ENCODE peak calls at places on chromosome 5, in six cellular contexts. F, N, J, C, H and Q are unnamed samples.

GRCh38 chr5:114789773-114790402 is 379.8 kb downstream of the TRIM36 start:
- DNase-seq in F (no peak), N (peak; percentile 2), J (no peak), C (peak; percentile 34), H (no peak), Q (no peak)

GRCh38 chr5:109516385-109516784 is 106.6 kb upstream of the PJA2 start:
- DNase-seq in F (no peak), N (no peak), J (no peak), C (no peak), H (no peak), Q (no peak)

GRCh38 chr5:52504584-52505240 is 283.0 kb upstream of the ITGA1 start:
- DNase-seq in F (no peak), N (no peak), J (no peak), C (no peak), H (no peak), Q (no peak)

GRCh38 chr5:82151622-82152021 is 126.5 kb downstream of the RPS23 start:
- DNase-seq in F (no peak), N (peak; percentile 32), J (no peak), C (no peak), H (no peak), Q (no peak)

GRCh38 chr5:106017243-106017857 is 1653.4 kb downstream of the EFNA5 start:
- DNase-seq in F (no peak), N (no peak), J (no peak), C (no peak), H (no peak), Q (no peak)

GRCh38 chr5:95369796-95370195 is 21.4 kb upstream of the FAM81B start:
- DNase-seq in F (no peak), N (no peak), J (no peak), C (no peak), H (no peak), Q (no peak)

GRCh38 chr5:8864053-8864452 is 681.8 kb downstream of the SEMA5A start:
- DNase-seq in F (no peak), N (peak; percentile 58), J (no peak), C (no peak), H (no peak), Q (no peak)

GRCh38 chr5:59588922-59589321 is 304.6 kb downstream of the PDE4D start:
- DNase-seq in F (no peak), N (peak; percentile 72), J (no peak), C (no peak), H (no peak), Q (no peak)

GRCh38 chr5:73032635-73033034 is 76.8 kb downstream of the FCHO2 start:
- DNase-seq in F (no peak), N (no peak), J (no peak), C (no peak), H (no peak), Q (no peak)

GRCh38 chr5:168624850-168625357 is 45.7 kb upstream of the PANK3 start:
- DNase-seq in F (no peak), N (peak; percentile 25), J (no peak), C (no peak), H (no peak), Q (no peak)

GRCh38 chr5:171750316-171750788 is 35.3 kb upstream of the SMIM23 start:
- DNase-seq in F (no peak), N (peak; percentile 4), J (peak; percentile 21), C (peak; percentile 8), H (no peak), Q (no peak)
- TF ChIP-seq CTCF in F (no peak), N (peak; percentile 28), J (no peak), C (peak; percentile 63), H (no peak), Q (no peak)

GRCh38 chr5:133489632-133490031 is 122.7 kb downstream of the FSTL4 start:
- DNase-seq in F (no peak), N (no peak), J (no peak), C (peak; percentile 47), H (no peak), Q (no peak)
- TF ChIP-seq CTCF in F (no peak), N (no peak), J (peak; percentile 26), C (peak; percentile 35), H (no peak), Q (no peak)

DNA sequence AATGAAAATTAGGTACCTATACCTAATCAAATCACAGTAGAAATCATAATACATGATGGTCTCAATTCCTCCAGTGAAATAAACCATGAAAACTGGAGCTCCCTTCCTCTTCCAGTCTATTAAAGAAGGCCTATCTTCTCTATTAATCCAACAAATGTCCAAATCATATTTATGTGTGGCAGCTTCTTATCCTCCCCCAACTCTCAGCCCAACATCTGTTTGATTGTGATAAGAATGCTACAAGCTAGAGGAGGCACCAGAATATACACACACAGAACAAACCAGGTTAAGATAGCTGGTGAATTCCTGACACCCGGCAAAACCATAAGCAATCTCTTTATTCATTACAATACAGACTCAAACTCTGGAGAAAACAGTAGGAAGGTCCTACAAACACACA is 110.8 kb downstream of the FBXL17 start:
- DNase-seq in F (no peak), N (no peak), J (no peak), C (no peak), H (no peak), Q (no peak)
- TF ChIP-seq CTCF in F (no peak), N (no peak), J (no peak), C (no peak), H (no peak), Q (no peak)

GRCh38 chr5:128498844-128499455 is 39.1 kb downstream of the FBN2 start:
- DNase-seq in F (no peak), N (peak; percentile 90), J (peak; percentile 18), C (peak; percentile 40), H (no peak), Q (no peak)
- TF ChIP-seq CTCF in F (no peak), N (peak; percentile 56), J (no peak), C (peak; percentile 47), H (no peak), Q (no peak)

DNA sequence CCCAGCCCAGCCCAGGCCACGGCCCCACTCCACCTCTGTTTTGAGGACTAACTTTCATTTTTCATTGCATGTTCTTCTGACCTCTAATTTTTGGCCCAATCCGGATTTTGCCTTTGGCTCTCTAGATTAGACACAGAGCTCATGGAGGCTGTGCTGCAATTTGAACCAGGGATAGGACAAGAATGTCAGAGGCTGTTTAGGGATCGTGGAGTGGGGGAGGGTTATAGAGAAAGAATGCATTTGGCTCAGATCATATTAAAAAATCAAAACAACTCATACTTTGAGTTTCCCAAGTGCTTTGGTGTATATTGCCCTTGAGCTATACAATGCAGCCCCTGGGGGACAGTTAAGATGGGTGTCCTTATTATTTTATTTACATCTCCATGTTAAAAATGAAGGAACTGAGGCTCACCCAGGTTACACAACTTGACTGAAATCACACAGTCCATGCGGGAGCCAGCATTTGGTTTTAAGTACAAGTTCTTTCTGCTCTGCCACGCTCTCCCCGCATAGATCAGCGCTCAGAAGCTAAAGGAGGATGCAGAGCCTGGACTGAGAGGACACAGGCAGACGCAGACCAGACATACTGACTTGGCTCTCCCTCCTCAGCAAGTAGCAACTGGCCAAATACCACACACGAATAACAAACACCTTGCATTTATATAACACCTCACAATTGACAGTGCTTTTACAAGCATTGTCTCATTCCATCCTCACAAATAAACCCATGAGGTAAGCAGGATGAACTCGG is 126.4 kb upstream of the RAI14 start:
- DNase-seq in F (no peak), N (no peak), J (no peak), C (no peak), H (no peak), Q (no peak)
- TF ChIP-seq CTCF in F (no peak), N (no peak), J (no peak), C (no peak), H (no peak), Q (no peak)

GRCh38 chr5:129172561-129172960 is 78.0 kb downstream of the ISOC1 start:
- DNase-seq in F (no peak), N (peak; percentile 16), J (no peak), C (peak; percentile 12), H (no peak), Q (no peak)

GRCh38 chr5:129177451-129177850 is 82.9 kb downstream of the ISOC1 start:
- DNase-seq in F (no peak), N (no peak), J (no peak), C (no peak), H (no peak), Q (no peak)

GRCh38 chr5:129171194-129171944 is 76.8 kb downstream of the ISOC1 start:
- DNase-seq in F (no peak), N (no peak), J (no peak), C (no peak), H (no peak), Q (no peak)

GRCh38 chr5:129174447-129174846 is 79.9 kb downstream of the ISOC1 start:
- DNase-seq in F (no peak), N (no peak), J (no peak), C (no peak), H (no peak), Q (no peak)
- TF ChIP-seq CTCF in F (no peak), N (no peak), J (no peak), C (no peak), H (no peak), Q (no peak)

GRCh38 chr5:54259090-54259489 is 51.3 kb downstream of the ARL15 start:
- DNase-seq in F (no peak), N (peak; percentile 21), J (no peak), C (no peak), H (no peak), Q (no peak)

GRCh38 chr5:54249210-54250028 is 61.0 kb downstream of the ARL15 start:
- DNase-seq in F (no peak), N (peak; percentile 34), J (peak; percentile 53), C (no peak), H (peak; percentile 26), Q (no peak)

GRCh38 chr5:54257366-54258118 is 52.8 kb downstream of the ARL15 start:
- DNase-seq in F (no peak), N (no peak), J (no peak), C (no peak), H (no peak), Q (no peak)

GRCh38 chr5:54251981-54252380 is 58.4 kb downstream of the ARL15 start:
- DNase-seq in F (no peak), N (peak; percentile 45), J (no peak), C (no peak), H (no peak), Q (no peak)

GRCh38 chr5:54254482-54255198 is 55.7 kb downstream of the ARL15 start:
- DNase-seq in F (no peak), N (peak; percentile 68), J (no peak), C (no peak), H (no peak), Q (no peak)
- TF ChIP-seq CTCF in F (no peak), N (peak; percentile 64), J (peak; percentile 14), C (no peak), H (no peak), Q (peak; percentile 49)

DNA sequence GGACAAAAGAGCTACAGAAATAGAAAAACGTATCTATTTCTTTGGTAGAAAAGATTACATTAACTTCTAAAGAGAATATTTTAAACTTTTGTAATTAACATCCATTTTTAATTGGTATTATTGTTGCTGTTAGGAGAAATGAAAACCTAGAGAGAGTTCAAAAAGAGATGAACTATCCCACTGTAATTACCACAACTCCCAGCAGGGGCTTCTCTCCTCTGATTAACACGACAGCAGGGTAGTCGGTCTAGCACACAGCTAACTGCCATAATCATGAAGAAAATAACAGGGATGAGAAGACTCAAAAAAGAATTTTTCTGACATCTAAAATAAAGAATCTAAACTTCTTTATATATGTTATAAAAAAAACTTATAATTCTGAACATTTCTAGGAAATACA is 86.2 kb upstream of the CDH9 start:
- DNase-seq in F (no peak), N (peak; percentile 71), J (no peak), C (no peak), H (no peak), Q (no peak)
- TF ChIP-seq CTCF in F (no peak), N (peak; percentile 78), J (no peak), C (no peak), H (no peak), Q (no peak)